ENCODE peak calls at places on chromosome 14, in ten cellular contexts. P, O, R, J, B, G, S, Q, C and W are unnamed samples.

GRCh38 chr14:53011053-53011462 is 60.2 kb upstream of the FERMT2 start:
- DNase-seq in B (no peak), C (no peak), G (no peak), Q (no peak), R (peak), P (no peak), O (peak), S (no peak), J (no peak), W (peak)

GRCh38 chr14:22463763-22464173 is 125.3 kb downstream of the DAD1 start:
- DNase-seq in J (no peak), Q (no peak), C (no peak), P (no peak), B (no peak), R (no peak), O (no peak), G (no peak), S (no peak), W (no peak)

GRCh38 chr14:78758333-78758732 is 588.2 kb downstream of the NRXN3 start:
- DNase-seq in S (no peak), O (no peak), G (no peak), Q (no peak), J (peak), C (no peak), R (peak), P (no peak), B (peak), W (peak)

GRCh38 chr14:94174622-94175402 is 690 bp downstream of the PPP4R4 start:
- DNase-seq in J (peak), R (peak), C (no peak), O (no peak), G (no peak), Q (no peak), P (no peak), S (no peak), B (peak), W (peak)

GRCh38 chr14:67467134-67467533 is 21.4 kb downstream of the TMEM229B start:
- DNase-seq in J (no peak), B (no peak), C (no peak), G (no peak), O (no peak), P (no peak), S (no peak), R (no peak), Q (no peak), W (no peak)

GRCh38 chr14:105086833-105087307 is 21.6 kb upstream of the GPR132 start:
- DNase-seq in G (peak), Q (peak), R (peak), B (peak), O (peak), C (peak), J (peak), P (peak), S (peak), W (peak)

GRCh38 chr14:51716610-51717009 is 64.9 kb downstream of the FRMD6 start:
- DNase-seq in J (no peak), Q (no peak), P (no peak), O (no peak), B (no peak), G (no peak), C (no peak), R (no peak), S (no peak), W (peak)

GRCh38 chr14:52602131-52602530 is 49.5 kb downstream of the GPR137C start:
- DNase-seq in O (no peak), R (no peak), P (no peak), J (no peak), G (no peak), B (no peak), S (no peak), Q (no peak), C (no peak), W (no peak)

GRCh38 chr14:21454843-21455550 is 926 bp downstream of the CHD8 start:
- DNase-seq in Q (no peak), S (no peak), C (no peak), P (no peak), B (no peak), R (no peak), J (no peak), G (no peak), O (no peak), W (peak)

GRCh38 chr14:36553650-36554260 is 28.7 kb downstream of the NKX2-8 start:
- DNase-seq in C (no peak), S (no peak), O (no peak), J (peak), B (no peak), R (peak), Q (no peak), P (no peak), G (peak), W (peak)

GRCh38 chr14:77076118-77076631 is 21.9 kb upstream of the CIPC start:
- DNase-seq in R (peak), G (no peak), Q (no peak), S (no peak), B (no peak), P (no peak), C (no peak), O (peak), J (no peak), W (no peak)

GRCh38 chr14:94038510-94038909 is 12.4 kb downstream of the OTUB2 start:
- DNase-seq in C (no peak), P (no peak), S (no peak), B (no peak), R (no peak), G (no peak), Q (no peak), J (no peak), O (no peak), W (no peak)

GRCh38 chr14:51398898-51399297 is 158.9 kb downstream of the TMX1 start:
- DNase-seq in O (no peak), Q (no peak), B (no peak), J (no peak), C (no peak), S (no peak), G (no peak), P (no peak), R (no peak), W (no peak)

GRCh38 chr14:75711796-75712211 is 50.8 kb downstream of the TTLL5 start:
- DNase-seq in B (no peak), Q (no peak), P (no peak), J (no peak), G (no peak), R (peak), S (no peak), O (peak), C (peak), W (no peak)

GRCh38 chr14:23881292-23881691 is 72.3 kb upstream of the DHRS4 start:
- DNase-seq in J (no peak), P (no peak), R (no peak), O (no peak), S (no peak), B (no peak), C (no peak), G (no peak), Q (no peak), W (no peak)

GRCh38 chr14:93019970-93020369 is 95.8 kb downstream of the ITPK1 start:
- DNase-seq in O (peak), C (no peak), J (no peak), P (no peak), S (no peak), R (no peak), Q (no peak), G (no peak), B (peak), W (no peak)

GRCh38 chr14:100559455-100559854 is 27.8 kb downstream of the BEGAIN start:
- DNase-seq in S (no peak), J (no peak), Q (no peak), O (no peak), R (no peak), G (no peak), P (no peak), C (no peak), B (no peak), W (no peak)

GRCh38 chr14:92462568-92462967 is 51.0 kb upstream of the RIN3 start:
- DNase-seq in B (no peak), R (no peak), O (no peak), P (no peak), J (no peak), G (no peak), Q (no peak), S (no peak), C (no peak), W (no peak)

GRCh38 chr14:93047187-93047586 is 68.5 kb downstream of the ITPK1 start:
- DNase-seq in O (no peak), P (no peak), R (no peak), S (no peak), Q (no peak), J (no peak), G (no peak), C (no peak), B (no peak), W (no peak)

GRCh38 chr14:95365401-95365800 is 45.7 kb upstream of the CLMN start:
- DNase-seq in O (no peak), S (no peak), B (no peak), Q (no peak), C (no peak), P (no peak), G (no peak), R (no peak), J (no peak), W (no peak)

GRCh38 chr14:50875359-50876090 is 3.7 kb downstream of the ABHD12B start:
- DNase-seq in O (no peak), R (peak), J (no peak), G (no peak), P (peak), B (no peak), C (peak), Q (no peak), S (no peak), W (no peak)

GRCh38 chr14:75514673-75515630 is 7.3 kb upstream of the BATF start:
- DNase-seq in B (no peak), Q (no peak), J (no peak), S (peak), O (no peak), R (peak), G (no peak), C (no peak), P (no peak), W (no peak)

GRCh38 chr14:73729556-73730265 is 15.5 kb upstream of the PNMA1 start:
- DNase-seq in B (no peak), O (no peak), S (no peak), Q (no peak), C (no peak), G (no peak), P (no peak), J (no peak), R (no peak), W (no peak)

GRCh38 chr14:32201816-32202467 is at the start of gene RNU6-7:
- DNase-seq in J (no peak), Q (no peak), O (peak), R (peak), S (peak), P (no peak), G (no peak), B (no peak), C (peak), W (peak)

GRCh38 chr14:77189479-77189878 is 7.9 kb downstream of the TMEM63C start:
- DNase-seq in Q (no peak), O (no peak), G (no peak), J (no peak), S (no peak), B (no peak), R (no peak), P (no peak), C (no peak), W (no peak)

GRCh38 chr14:79074501-79074900 is 904.3 kb downstream of the NRXN3 start:
- DNase-seq in O (no peak), Q (no peak), C (no peak), S (no peak), B (no peak), G (no peak), P (no peak), R (peak), J (no peak), W (no peak)